ENCODE peak calls at places on chromosomes 4 and X, in six cellular contexts. N is activated effector memory CD4-positive, alpha-beta T cell treated with anti-CD3 and anti-CD28 coated beads, Interleukin-2, amount 50 U/mL, for 16 hours; X is NB4; R is stimulated activated CD4-positive, alpha-beta T cell treated with anti-CD3 and anti-CD28 coated beads, Interleukin-1b, Interleukin-23, amount 100 ng/mL, for 48 hours; L is activated CD4-positive, alpha-beta T cell treated with anti-CD3 and anti-CD28 coated beads, Interleukin-2, amount 10 ng/mL, durations not matched to agents 7 days and 5 days; Q is progenitor cell of endocrine pancreas. T is an unnamed sample.

GRCh38 chrX:71938371-71938770 is 27.7 kb downstream of the NHSL2 start:
- DNase-seq in Q (no peak), R (no peak), X (no peak), N (no peak), L (no peak), T (no peak)

GRCh38 chr4:110296892-110297291 is 98.5 kb upstream of the ELOVL6 start:
- DNase-seq in X (no peak), N (no peak), R (no peak), Q (no peak), L (no peak), T (no peak)

GRCh38 chr4:27789768-27790167 is 929.1 kb downstream of the STIM2 start:
- DNase-seq in N (no peak), Q (no peak), L (no peak), X (no peak), R (no peak), T (no peak)

GRCh38 chrX:69027181-69028005 is 137.9 kb downstream of the PJA1 start:
- DNase-seq in X (no peak), R (no peak), L (no peak), Q (no peak), N (no peak), T (no peak)

GRCh38 chr4:118373614-118374255 is 20.9 kb upstream of the PRSS12 start:
- DNase-seq in N (no peak), Q (no peak), X (no peak), L (no peak), R (no peak), T (no peak)

GRCh38 chrX:97126020-97126419 is 242.3 kb downstream of the RPA4 start:
- DNase-seq in L (no peak), X (no peak), Q (no peak), N (no peak), R (no peak), T (no peak)

GRCh38 chr4:111274486-111274885 is 651.6 kb upstream of the PITX2 start:
- DNase-seq in R (no peak), N (no peak), L (no peak), X (no peak), Q (no peak), T (no peak)

GRCh38 chrX:67384403-67384802 is 159.4 kb upstream of the AR start:
- DNase-seq in R (no peak), L (no peak), N (no peak), Q (no peak), X (no peak), T (no peak)

GRCh38 chrX:11214346-11215190 is 78.6 kb upstream of the AMELX start:
- DNase-seq in Q (no peak), X (no peak), N (no peak), L (no peak), R (no peak), T (no peak)

GRCh38 chrX:52353838-52354237 is 15.0 kb upstream of the XAGE2 start:
- DNase-seq in L (no peak), X (no peak), Q (no peak), N (no peak), R (no peak), T (no peak)

GRCh38 chrX:108139303-108139702 is 47.7 kb downstream of the ATG4A start:
- DNase-seq in R (no peak), N (no peak), Q (no peak), X (peak), L (no peak), T (no peak)

GRCh38 chrX:46840946-46841740 is 4.3 kb downstream of the RP2 start:
- DNase-seq in X (no peak), L (no peak), N (no peak), R (no peak), Q (no peak), T (peak)

GRCh38 chr4:10161146-10161545 is 44.5 kb upstream of the WDR1 start:
- DNase-seq in R (no peak), Q (no peak), X (no peak), N (no peak), L (no peak), T (no peak)

GRCh38 chr4:158170691-158171455 is 2.0 kb downstream of the GASK1B start:
- DNase-seq in R (peak), X (no peak), L (peak), N (peak), Q (no peak), T (no peak)

GRCh38 chr4:15938182-15938581 is 358 bp downstream of the FGFBP1 start:
- DNase-seq in X (no peak), R (no peak), L (no peak), N (no peak), Q (no peak), T (no peak)

GRCh38 chrX:112851161-112851779 is 10.6 kb upstream of the AMOT start:
- DNase-seq in X (no peak), R (no peak), L (no peak), N (no peak), Q (no peak), T (no peak)

GRCh38 chr4:105230287-105230686 is 83.6 kb downstream of the TET2 start:
- DNase-seq in Q (no peak), L (no peak), R (no peak), N (no peak), X (no peak), T (no peak)

GRCh38 chrX:136754641-136755040 is 26.1 kb downstream of the ARHGEF6 start:
- DNase-seq in Q (no peak), L (peak), X (no peak), N (no peak), R (peak), T (no peak)

GRCh38 chr4:95388911-95389310 is 159.9 kb downstream of the UNC5C start:
- DNase-seq in X (no peak), L (no peak), R (no peak), Q (no peak), N (no peak), T (no peak)

GRCh38 chr4:38068107-38068506 is 107.9 kb downstream of the PTTG2 start:
- DNase-seq in R (no peak), X (no peak), L (no peak), Q (no peak), N (no peak), T (no peak)

GRCh38 chr4:26860922-26861433 is 337 bp downstream of the STIM2 start:
- DNase-seq in N (peak), X (peak), R (peak), Q (peak), L (peak), T (no peak)

GRCh38 chrX:119990409-119990994 is 47.0 kb upstream of the NKAP start:
- DNase-seq in X (peak), L (no peak), R (no peak), N (no peak), Q (no peak), T (no peak)

GRCh38 chrX:154048398-154048797 is 28.7 kb upstream of the IRAK1 start:
- DNase-seq in N (no peak), R (no peak), Q (no peak), L (no peak), X (no peak), T (no peak)

GRCh38 chr4:76305033-76305687 is 1.4 kb upstream of the STBD1 start:
- DNase-seq in X (peak), N (peak), L (peak), Q (no peak), R (no peak), T (no peak)

GRCh38 chr4:1500231-1500965 is 94.2 kb upstream of the NKX1-1 start:
- DNase-seq in L (no peak), N (peak), X (no peak), Q (no peak), R (no peak), T (no peak)

T was measured in cerebellum.